ENCODE peak calls at places on chromosomes 6 and 20, in six cellular contexts. O, N, S, I, C and B are unnamed samples.

GRCh38 chr6:130136803-130137202 is 85.9 kb downstream of the SAMD3 start:
- DNase-seq in O (no peak), N (no peak), S (no peak), I (no peak), C (no peak), B (no peak)

GRCh38 chr20:33986560-33987216 is 7.0 kb upstream of the RALY start:
- DNase-seq in O (no peak), N (no peak), S (no peak), I (no peak), C (no peak), B (no peak)

GRCh38 chr6:122833229-122833556 is 44.1 kb downstream of the SMPDL3A start:
- DNase-seq in O (no peak), N (no peak), S (no peak), I (no peak), C (no peak), B (no peak)

GRCh38 chr6:27777614-27778355 is 134.4 kb downstream of the OR2B2 start:
- DNase-seq in O (no peak), N (no peak), S (no peak), I (no peak), C (no peak), B (no peak)

GRCh38 chr6:4794140-4794707 is 18.0 kb downstream of the CDYL start:
- DNase-seq in O (no peak), N (no peak), S (peak), I (no peak), C (no peak), B (no peak)

GRCh38 chr6:33830635-33831240 is 26.9 kb upstream of the MLN start:
- DNase-seq in O (no peak), N (no peak), S (no peak), I (no peak), C (no peak), B (no peak)

GRCh38 chr6:158793432-158793831 is 25.7 kb downstream of the EZR start:
- DNase-seq in O (no peak), N (no peak), S (peak), I (no peak), C (no peak), B (no peak)

GRCh38 chr20:41574802-41575389 is 43.3 kb downstream of the CHD6 start:
- DNase-seq in O (no peak), N (no peak), S (no peak), I (no peak), C (peak), B (no peak)

GRCh38 chr20:55641497-55641896 is 363.8 kb downstream of the CBLN4 start:
- DNase-seq in O (no peak), N (no peak), S (no peak), I (no peak), C (no peak), B (no peak)

GRCh38 chr6:81876977-81877376 is 124.5 kb upstream of the TENT5A start:
- DNase-seq in O (no peak), N (no peak), S (no peak), I (no peak), C (no peak), B (no peak)

GRCh38 chr20:3777381-3777725 is 3.9 kb downstream of the SPEF1 start:
- DNase-seq in O (no peak), N (no peak), S (no peak), I (no peak), C (no peak), B (no peak)

GRCh38 chr20:41617059-41617921 is 887 bp downstream of the CHD6 start:
- DNase-seq in O (no peak), N (peak), S (no peak), I (no peak), C (no peak), B (no peak)

GRCh38 chr6:141744971-141745370 is 387.8 kb upstream of the GJE1 start:
- DNase-seq in O (no peak), N (no peak), S (no peak), I (no peak), C (no peak), B (no peak)

GRCh38 chr20:61958773-61959172 is 106.9 kb downstream of the TAF4 start:
- DNase-seq in O (no peak), N (peak), S (no peak), I (no peak), C (no peak), B (no peak)

GRCh38 chr6:106799008-106799952 is 169.9 kb downstream of the QRSL1 start:
- DNase-seq in O (no peak), N (no peak), S (no peak), I (peak), C (no peak), B (no peak)

GRCh38 chr20:5480824-5481600 is 164.3 kb upstream of the PROKR2 start:
- DNase-seq in O (no peak), N (no peak), S (no peak), I (no peak), C (no peak), B (no peak)

GRCh38 chr6:145903356-145904102 is 60.6 kb downstream of the SHPRH start:
- DNase-seq in O (no peak), N (no peak), S (no peak), I (no peak), C (no peak), B (no peak)

GRCh38 chr6:53361549-53362031 is 12.8 kb upstream of the ELOVL5 start:
- DNase-seq in O (no peak), N (no peak), S (no peak), I (peak), C (no peak), B (no peak)

GRCh38 chr20:32894711-32895355 is 36.1 kb downstream of the EFCAB8 start:
- DNase-seq in O (no peak), N (no peak), S (no peak), I (no peak), C (no peak), B (no peak)

GRCh38 chr6:68572525-68572924 is 62.6 kb upstream of the ADGRB3 start:
- DNase-seq in O (no peak), N (no peak), S (no peak), I (no peak), C (peak), B (no peak)

GRCh38 chr20:22383156-22383555 is 201.2 kb downstream of the FOXA2 start:
- DNase-seq in O (no peak), N (no peak), S (no peak), I (no peak), C (no peak), B (no peak)

GRCh38 chr6:53928641-53929339 is 134.0 kb downstream of the LRRC1 start:
- DNase-seq in O (no peak), N (no peak), S (no peak), I (no peak), C (no peak), B (no peak)

GRCh38 chr6:1952726-1953360 is 292.6 kb downstream of the GMDS start:
- DNase-seq in O (no peak), N (no peak), S (no peak), I (no peak), C (no peak), B (no peak)

GRCh38 chr6:125746731-125747588 is 2.5 kb upstream of the HEY2 start:
- DNase-seq in O (no peak), N (peak), S (peak), I (peak), C (peak), B (no peak)

GRCh38 chr20:49172413-49172812 is 15.7 kb downstream of the STAU1 start:
- DNase-seq in O (no peak), N (no peak), S (no peak), I (no peak), C (no peak), B (no peak)

GRCh38 chr6:18154507-18155272 is at the start of gene TPMT:
- DNase-seq in O (peak), N (peak), S (peak), I (no peak), C (no peak), B (peak)

GRCh38 chr6:33960345-33961313 is 156.8 kb upstream of the MLN start:
- DNase-seq in O (no peak), N (no peak), S (no peak), I (no peak), C (no peak), B (no peak)

GRCh38 chr6:35465646-35466045 is 2.6 kb upstream of the RPL10A start:
- DNase-seq in O (no peak), N (no peak), S (no peak), I (no peak), C (no peak), B (no peak)

GRCh38 chr6:113901482-113901881 is 44.3 kb downstream of the MARCKS start:
- DNase-seq in O (no peak), N (no peak), S (no peak), I (no peak), C (no peak), B (no peak)

GRCh38 chr20:45919951-45920794 is 8.2 kb upstream of the PLTP start:
- DNase-seq in O (no peak), N (no peak), S (no peak), I (no peak), C (no peak), B (no peak)

GRCh38 chr20:62603021-62603906 is 39.0 kb upstream of the SLCO4A1 start:
- DNase-seq in O (peak), N (peak), S (peak), I (peak), C (no peak), B (no peak)

GRCh38 chr6:124881898-124882579 is 80.2 kb upstream of the RNF217 start:
- DNase-seq in O (no peak), N (no peak), S (no peak), I (no peak), C (no peak), B (no peak)

GRCh38 chr6:149545754-149546471 is at the start of gene PPIL4:
- DNase-seq in O (peak), N (peak), S (peak), I (peak), C (peak), B (peak)

GRCh38 chr6:43838276-43839036 is 68.4 kb downstream of the VEGFA start:
- DNase-seq in O (no peak), N (peak), S (peak), I (peak), C (no peak), B (no peak)

GRCh38 chr6:164108869-164109769 is 694.6 kb downstream of the QKI start:
- DNase-seq in O (peak), N (peak), S (no peak), I (peak), C (no peak), B (no peak)

GRCh38 chr6:1244941-1245340 is 67.0 kb upstream of the FOXQ1 start:
- DNase-seq in O (no peak), N (no peak), S (no peak), I (no peak), C (no peak), B (no peak)

GRCh38 chr6:132115714-132116366 is 164.7 kb upstream of the CCN2 start:
- DNase-seq in O (no peak), N (no peak), S (no peak), I (no peak), C (no peak), B (no peak)

GRCh38 chr6:4401408-4402367 is 266.3 kb upstream of the ECI2 start:
- DNase-seq in O (peak), N (no peak), S (no peak), I (no peak), C (no peak), B (no peak)

GRCh38 chr6:111087871-111088667 is 766 bp downstream of the SLC16A10 start:
- DNase-seq in O (peak), N (no peak), S (peak), I (no peak), C (no peak), B (no peak)

DNA sequence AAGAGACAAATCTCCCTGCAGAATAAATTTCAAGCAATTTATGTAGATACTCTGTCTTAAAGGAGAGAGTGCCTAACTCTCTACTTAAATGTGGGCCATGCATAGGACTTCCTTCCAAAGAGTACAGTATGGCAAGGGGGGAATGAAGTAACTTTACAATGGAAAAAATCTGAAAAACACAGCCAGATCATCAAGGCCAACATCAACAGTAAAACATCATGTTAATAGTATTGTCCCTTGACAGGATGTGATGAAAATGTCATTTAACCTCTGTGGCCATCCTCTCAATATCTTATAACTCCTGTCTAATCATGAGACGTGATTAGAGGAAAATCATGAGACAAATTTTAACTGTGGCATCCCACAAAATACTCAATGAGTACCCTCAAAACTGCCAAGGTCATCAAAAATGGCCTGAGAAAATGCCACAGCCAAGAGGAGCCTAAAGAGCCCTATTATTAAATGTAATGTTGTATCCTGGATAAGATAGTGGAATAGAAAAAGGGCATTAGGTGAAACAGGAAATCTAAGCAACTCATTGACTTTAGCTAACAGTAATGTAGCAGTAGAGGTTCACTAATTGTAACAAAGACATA is 47.5 kb downstream of the CNBD2 start:
- DNase-seq in O (no peak), N (no peak), S (no peak), I (no peak), C (no peak), B (no peak)
- TF ChIP-seq POLR2AphosphoS5 in O (no peak), N (no peak), S (no peak), I (no peak), C (no peak), B (no peak)

DNA sequence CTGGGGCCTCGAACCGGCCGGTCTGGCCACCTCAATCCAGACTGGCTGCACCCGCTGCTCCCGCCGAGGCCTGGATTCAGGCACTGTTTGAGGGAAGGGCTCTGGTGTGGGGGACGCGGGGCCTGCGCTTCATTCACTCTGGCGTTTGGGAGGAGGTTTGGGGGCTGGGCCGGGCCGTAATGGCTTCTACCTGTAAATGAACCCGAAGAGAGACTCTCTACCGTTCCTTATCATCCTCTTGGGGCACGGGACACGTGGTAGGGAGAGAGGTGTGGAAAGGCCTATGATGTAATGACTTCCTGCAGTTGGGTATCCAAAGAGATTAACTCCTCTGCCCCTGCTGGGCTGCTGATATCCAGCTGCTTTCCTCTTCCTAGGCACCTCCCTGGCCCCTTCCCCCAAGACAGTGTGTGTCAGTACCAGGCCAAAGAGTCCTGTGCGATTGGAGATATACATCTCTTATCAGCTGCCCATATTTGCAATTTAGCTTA is 1.8 kb downstream of the FOXO3 start:
- DNase-seq in O (peak), N (peak), S (peak), I (peak), C (peak), B (peak)
- TF ChIP-seq POLR2A in O (no peak), N (peak), S (no peak), I (peak), C (peak), B (peak)

DNA sequence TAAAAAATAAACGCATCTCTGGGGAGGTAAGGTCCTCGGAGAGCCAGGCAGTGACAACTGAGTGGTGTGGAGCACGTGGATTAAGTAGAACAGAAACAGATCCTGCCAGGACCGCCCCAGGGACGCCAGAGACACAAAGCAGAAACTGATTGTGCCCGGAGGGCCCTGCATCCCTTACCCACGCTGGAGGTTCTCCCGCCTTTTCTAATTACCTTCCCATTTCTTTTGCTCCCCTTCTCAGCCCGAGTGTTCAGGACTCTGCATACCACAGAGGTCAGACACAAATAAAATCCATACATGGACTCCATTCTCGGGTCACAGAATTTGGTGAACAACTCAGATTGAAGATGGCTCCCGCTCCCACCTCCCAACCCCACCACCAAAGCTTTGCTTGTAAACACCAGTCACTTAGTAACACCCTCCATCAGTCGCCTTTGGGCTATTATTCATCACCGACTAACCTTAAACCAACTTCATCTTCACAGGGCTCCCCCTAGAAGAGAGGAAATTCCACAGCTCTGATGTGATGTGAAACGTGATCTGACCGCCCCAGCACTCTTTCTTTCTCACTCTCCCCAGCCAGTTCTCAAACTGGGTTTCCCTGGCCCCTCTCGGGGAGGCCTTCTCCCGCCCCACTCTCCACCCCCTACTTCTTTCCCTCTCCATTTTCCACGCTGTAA is 32.6 kb upstream of the PIM1 start:
- DNase-seq in O (no peak), N (peak), S (no peak), I (no peak), C (no peak), B (no peak)
- TF ChIP-seq POLR2AphosphoS5 in O (no peak), N (peak), S (no peak), I (no peak), C (peak), B (peak)

DNA sequence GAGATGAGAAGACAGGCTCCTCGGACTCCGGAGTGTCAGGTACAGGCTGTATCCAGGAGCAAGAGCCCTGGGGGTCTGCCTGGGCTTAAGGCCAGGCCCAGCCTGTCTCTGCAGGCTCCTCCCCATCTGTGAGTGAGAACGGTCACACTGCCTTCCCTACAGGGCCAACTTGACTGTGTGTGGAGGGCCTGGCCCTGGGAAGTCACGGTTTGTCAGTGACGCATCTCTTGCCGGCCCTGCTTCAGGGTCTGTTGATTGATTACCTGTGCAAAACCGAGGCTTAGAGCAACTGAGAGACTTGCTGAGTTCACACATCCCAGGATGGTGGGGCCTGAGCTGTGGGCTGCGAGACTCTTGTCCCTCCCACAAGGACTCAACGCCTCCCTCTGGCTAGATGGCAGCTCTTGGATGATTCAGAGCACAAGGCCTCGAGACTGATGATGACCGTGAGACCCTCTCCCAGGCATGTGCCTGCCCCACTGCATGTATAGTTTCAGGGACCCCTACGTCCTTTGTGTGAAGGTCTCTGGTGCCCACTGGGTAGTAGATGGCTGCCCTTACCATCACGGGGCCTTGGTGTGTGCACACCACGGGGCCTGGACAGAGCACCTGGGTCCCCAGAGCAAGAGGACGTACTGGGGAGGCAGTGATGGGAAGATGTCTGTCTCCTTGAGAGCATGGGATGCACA is 6.0 kb downstream of the RBM38 start:
- DNase-seq in O (no peak), N (peak), S (no peak), I (no peak), C (no peak), B (no peak)
- TF ChIP-seq POLR2A in O (no peak), N (no peak), S (no peak), I (no peak), C (no peak), B (no peak)

GRCh38 chr6:88780714-88781389 is 182.6 kb downstream of the RNGTT start:
- DNase-seq in O (no peak), N (peak), S (no peak), I (no peak), C (peak), B (no peak)

DNA sequence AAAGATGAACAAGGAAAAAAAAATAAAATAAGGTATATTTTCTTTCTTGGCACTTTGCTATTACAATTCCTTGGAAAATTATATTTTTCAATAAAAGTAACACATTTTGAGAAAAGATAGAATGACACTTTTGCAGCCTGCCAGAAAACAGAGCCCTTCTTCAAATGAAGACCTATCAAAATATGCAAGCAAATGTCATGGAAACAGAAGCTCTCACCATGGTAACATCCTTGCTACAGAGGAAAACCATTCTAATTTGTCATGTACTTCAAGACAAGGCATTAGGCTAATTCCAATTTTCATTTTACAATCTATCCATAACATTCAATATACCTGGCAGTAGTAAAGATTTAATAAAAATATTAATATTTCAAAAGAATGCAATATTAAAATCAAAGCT is 177.9 kb downstream of the RNGTT start:
- DNase-seq in O (no peak), N (no peak), S (no peak), I (no peak), C (no peak), B (no peak)
- TF ChIP-seq POLR2AphosphoS5 in O (no peak), N (no peak), S (no peak), I (no peak), C (no peak), B (no peak)

GRCh38 chr20:57265649-57266250 is 691 bp downstream of the BMP7 start:
- DNase-seq in O (peak), N (no peak), S (no peak), I (no peak), C (no peak), B (no peak)

GRCh38 chr20:57264908-57265648 is 1.4 kb downstream of the BMP7 start:
- DNase-seq in O (peak), N (no peak), S (no peak), I (no peak), C (no peak), B (no peak)

GRCh38 chr20:57268399-57269076 is 2.1 kb upstream of the BMP7 start:
- DNase-seq in O (peak), N (no peak), S (no peak), I (no peak), C (no peak), B (no peak)

GRCh38 chr20:57267158-57267821 is 849 bp upstream of the BMP7 start:
- DNase-seq in O (no peak), N (no peak), S (no peak), I (no peak), C (no peak), B (no peak)

GRCh38 chr20:57266251-57267157 is at the start of gene BMP7:
- DNase-seq in O (peak), N (no peak), S (no peak), I (no peak), C (no peak), B (no peak)
- TF ChIP-seq POLR2A in O (no peak), N (no peak), S (no peak), I (no peak), C (no peak), B (no peak)